ENCODE peak calls at places on chromosomes 5 and 9, in six cellular contexts. N, T, J, F, Z and M are unnamed samples.

GRCh38 chr9:91477106-91477505 is 53.5 kb upstream of the NFIL3 start:
- DNase-seq in N (no peak), T (no peak), J (no peak), F (no peak), Z (no peak), M (no peak)

GRCh38 chr5:173069661-173070060 is 13.5 kb downstream of the CREBRF start:
- DNase-seq in N (no peak), T (no peak), J (no peak), F (no peak), Z (no peak), M (no peak)

GRCh38 chr5:144598451-144599068 is 427.9 kb downstream of the KCTD16 start:
- DNase-seq in N (no peak), T (no peak), J (peak; percentile 4), F (peak; percentile 13), Z (no peak), M (no peak)

GRCh38 chr5:41414598-41414997 is 95.8 kb downstream of the PLCXD3 start:
- DNase-seq in N (no peak), T (peak; percentile 67), J (peak; percentile 92), F (peak; percentile 94), Z (peak; percentile 82), M (peak; percentile 70)

GRCh38 chr9:29475471-29475870 is 1902.2 kb upstream of the C9orf72 start:
- DNase-seq in N (no peak), T (no peak), J (no peak), F (no peak), Z (no peak), M (no peak)

GRCh38 chr9:90795879-90796317 is 5.7 kb upstream of the SYK start:
- DNase-seq in N (no peak), T (no peak), J (no peak), F (no peak), Z (no peak), M (no peak)

GRCh38 chr5:14552017-14552416 is 29.6 kb upstream of the OTULINL start:
- DNase-seq in N (no peak), T (no peak), J (no peak), F (no peak), Z (no peak), M (no peak)

GRCh38 chr9:77435688-77436087 is 212.4 kb downstream of the GNA14 start:
- DNase-seq in N (no peak), T (no peak), J (peak; percentile 18), F (peak; percentile 38), Z (no peak), M (no peak)

GRCh38 chr5:73488806-73489205 is 9.4 kb upstream of the BTF3 start:
- DNase-seq in N (no peak), T (no peak), J (no peak), F (no peak), Z (peak; percentile 11), M (no peak)

GRCh38 chr9:134377976-134378375 is 51.7 kb downstream of the RXRA start:
- DNase-seq in N (no peak), T (no peak), J (peak; percentile 44), F (no peak), Z (no peak), M (no peak)

GRCh38 chr9:129464972-129465833 is 155.7 kb downstream of the C9orf50 start:
- DNase-seq in N (no peak), T (no peak), J (no peak), F (peak; percentile 34), Z (no peak), M (no peak)

GRCh38 chr5:149156435-149157083 is 15.3 kb downstream of the ABLIM3 start:
- DNase-seq in N (no peak), T (no peak), J (no peak), F (no peak), Z (no peak), M (no peak)

GRCh38 chr5:139460457-139460856 is 2.1 kb downstream of the ECSCR start:
- DNase-seq in N (no peak), T (no peak), J (no peak), F (no peak), Z (no peak), M (no peak)

GRCh38 chr5:71738962-71739361 is 19.9 kb downstream of the CARTPT start:
- DNase-seq in N (no peak), T (no peak), J (no peak), F (no peak), Z (no peak), M (no peak)

GRCh38 chr5:129459485-129460120 is 495 bp upstream of the ADAMTS19 start:
- DNase-seq in N (no peak), T (no peak), J (peak; percentile 33), F (peak; percentile 53), Z (no peak), M (no peak)

GRCh38 chr5:129465945-129466344 is 5.8 kb downstream of the ADAMTS19 start:
- DNase-seq in N (no peak), T (no peak), J (no peak), F (no peak), Z (no peak), M (no peak)

GRCh38 chr5:129460121-129460950 is at the start of gene ADAMTS19:
- DNase-seq in N (no peak), T (no peak), J (peak; percentile 88), F (peak; percentile 44), Z (peak; percentile 70), M (no peak)

GRCh38 chr5:129461816-129462396 is 1.8 kb downstream of the ADAMTS19 start:
- DNase-seq in N (no peak), T (no peak), J (no peak), F (peak; percentile 2), Z (no peak), M (no peak)

DNA sequence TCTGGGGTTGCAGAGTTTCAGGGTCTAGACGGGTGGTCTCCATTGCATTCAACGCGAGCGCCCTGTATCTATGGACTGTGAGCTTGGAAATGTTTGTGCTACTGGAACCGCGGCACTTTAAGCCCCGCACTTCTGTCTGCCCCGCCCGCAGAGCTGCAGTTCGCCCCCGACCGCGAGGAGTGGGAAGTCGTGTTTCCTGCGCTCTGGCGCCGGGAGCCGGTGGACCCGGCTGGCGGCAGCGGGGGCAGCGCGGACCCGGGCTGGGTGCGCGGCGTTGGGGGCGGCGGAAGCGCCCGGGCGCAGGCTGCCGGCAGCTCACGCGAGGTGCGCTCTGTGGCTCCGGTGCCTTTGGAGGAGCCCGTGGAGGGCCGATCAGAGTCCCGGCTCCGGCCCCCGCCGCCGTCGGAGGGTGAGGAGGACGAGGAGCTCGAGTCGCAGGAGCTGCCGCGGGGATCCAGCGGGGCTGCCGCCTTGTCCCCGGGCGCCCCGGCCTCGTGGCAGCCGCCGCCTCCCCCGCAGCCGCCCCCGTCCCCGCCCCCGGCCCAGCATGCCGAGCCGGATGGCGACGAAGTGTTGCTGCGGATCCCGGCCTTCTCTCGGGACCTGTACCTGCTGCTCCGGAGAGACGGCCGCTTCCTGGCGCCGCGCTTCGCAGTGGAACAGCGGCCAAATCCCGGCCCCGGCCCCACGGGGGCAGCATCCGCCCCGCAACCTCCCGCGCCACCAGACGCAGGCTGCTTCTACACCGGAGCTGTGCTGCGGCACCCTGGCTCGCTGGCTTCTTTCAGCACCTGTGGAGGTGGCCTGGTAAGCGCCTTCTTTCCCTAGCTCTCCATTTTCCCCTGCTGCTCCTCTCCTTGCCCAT is 1.1 kb downstream of the ADAMTS19 start:
- DNase-seq in N (no peak), T (no peak), J (peak; percentile 49), F (peak; percentile 11), Z (peak; percentile 30), M (no peak)
- TF ChIP-seq CTCF in N (no peak), T (no peak), J (peak; percentile 36), F (peak; percentile 35), Z (peak; percentile 74), M (peak; percentile 10)

DNA sequence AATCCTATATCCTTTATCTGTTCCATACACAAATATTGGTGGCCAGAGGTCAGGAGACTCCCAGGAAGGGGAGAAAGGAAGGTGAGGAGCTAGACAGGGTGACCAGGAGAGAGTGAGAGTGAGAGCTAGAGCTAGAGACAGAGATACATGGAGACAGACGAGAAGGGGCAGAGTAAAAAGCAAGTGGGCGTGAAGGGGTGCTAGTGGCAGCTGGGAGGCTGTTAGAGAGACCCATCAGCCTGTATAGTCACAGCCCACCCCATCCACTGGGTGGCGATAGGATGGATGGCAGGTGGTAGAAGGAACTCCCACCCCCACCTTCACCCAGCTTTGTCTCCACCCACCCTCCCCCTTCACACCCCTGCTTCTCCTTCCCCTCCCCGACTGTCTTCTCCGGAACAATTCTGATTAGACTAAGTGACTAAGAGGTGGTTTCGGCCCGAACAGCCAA is 32.8 kb downstream of the PCDH1 start:
- DNase-seq in N (no peak), T (no peak), J (no peak), F (no peak), Z (no peak), M (no peak)
- TF ChIP-seq CTCF in N (no peak), T (no peak), J (no peak), F (no peak), Z (peak; percentile 10), M (no peak)

GRCh38 chr5:59660737-59661136 is 232.8 kb downstream of the PDE4D start:
- DNase-seq in N (no peak), T (no peak), J (peak; percentile 27), F (peak; percentile 71), Z (peak; percentile 27), M (no peak)
- TF ChIP-seq CTCF in N (no peak), T (peak; percentile 20), J (peak; percentile 36), F (peak; percentile 66), Z (no peak), M (peak; percentile 26)

DNA sequence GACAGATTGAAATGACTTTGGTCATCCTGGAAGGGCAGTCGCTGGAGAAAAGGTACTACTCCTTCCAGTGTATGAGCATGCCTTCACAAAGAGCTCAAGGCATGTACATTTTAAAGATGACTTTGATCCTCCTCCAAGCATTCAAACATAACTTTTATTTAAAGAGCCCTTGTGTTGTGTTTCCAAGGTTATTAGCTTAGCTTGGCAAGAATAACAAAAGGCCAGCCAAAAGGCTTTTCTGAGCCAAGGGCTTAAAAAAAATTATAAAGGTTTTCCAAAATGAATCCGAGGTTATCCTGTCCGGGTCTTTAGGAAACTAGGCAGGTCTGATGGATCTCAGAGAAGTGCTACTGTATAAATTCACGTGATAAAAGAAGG is 71.0 kb upstream of the PLPP6 start:
- DNase-seq in N (no peak), T (no peak), J (no peak), F (no peak), Z (no peak), M (no peak)
- TF ChIP-seq CTCF in N (no peak), T (no peak), J (no peak), F (no peak), Z (no peak), M (no peak)

GRCh38 chr5:116406306-116407041 is 168.1 kb downstream of the SEMA6A start:
- DNase-seq in N (no peak), T (no peak), J (no peak), F (no peak), Z (no peak), M (no peak)

GRCh38 chr5:116402235-116402634 is 172.4 kb downstream of the SEMA6A start:
- DNase-seq in N (no peak), T (no peak), J (no peak), F (no peak), Z (no peak), M (no peak)

GRCh38 chr5:116404792-116405191 is 169.8 kb downstream of the SEMA6A start:
- DNase-seq in N (no peak), T (no peak), J (no peak), F (no peak), Z (no peak), M (no peak)

GRCh38 chr5:116401546-116401945 is 173.1 kb downstream of the SEMA6A start:
- DNase-seq in N (no peak), T (no peak), J (no peak), F (no peak), Z (no peak), M (no peak)

DNA sequence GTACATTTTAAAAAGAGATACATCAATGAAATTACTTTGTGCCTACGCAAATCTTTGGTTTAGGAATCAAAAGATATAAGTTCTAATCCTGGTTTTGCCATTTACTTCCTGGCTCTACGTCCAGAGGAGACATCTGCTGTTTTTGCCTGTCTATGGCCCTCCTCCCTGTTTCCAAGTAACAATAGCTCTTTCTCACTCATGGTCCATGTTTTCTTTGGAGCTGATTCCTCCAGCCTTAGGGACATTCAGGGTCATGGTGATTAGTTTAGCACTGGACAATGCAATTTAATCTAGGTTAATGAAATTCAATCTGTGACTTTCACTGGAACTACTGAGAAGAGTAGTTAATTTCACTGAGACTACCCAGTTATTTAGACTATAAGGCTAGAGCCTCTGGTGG is 170.6 kb downstream of the SEMA6A start:
- DNase-seq in N (no peak), T (no peak), J (no peak), F (no peak), Z (no peak), M (no peak)
- TF ChIP-seq CTCF in N (no peak), T (peak; percentile 13), J (no peak), F (no peak), Z (no peak), M (no peak)